ENCODE peak calls at places on chromosome 12, in nine cellular contexts. F, V, R, U, L, A, X, T and C are unnamed samples.
A peak's percentile ranks its signal among the peaks of the same experiment; 100 is the strongest.

GRCh38 chr12:108133482-108133881 is 4.4 kb downstream of the WSCD2 start:
- DNase-seq in F (no peak), V (no peak), R (no peak), U (no peak), L (no peak), A (no peak), X (peak; percentile 22), T (no peak), C (no peak)

GRCh38 chr12:96241484-96242256 is 47.5 kb downstream of the ELK3 start:
- DNase-seq in F (peak; percentile 62), V (no peak), R (no peak), U (no peak), L (no peak), A (peak; percentile 92), X (peak; percentile 65), T (no peak), C (no peak)

GRCh38 chr12:52204095-52204930 is 12.5 kb upstream of the KRT80 start:
- DNase-seq in F (no peak), V (no peak), R (no peak), U (peak; percentile 37), L (no peak), A (peak; percentile 49), X (no peak), T (no peak), C (no peak)

GRCh38 chr12:99390707-99391106 is 256.8 kb upstream of the GARIN6 start:
- DNase-seq in F (peak; percentile 1), V (peak; percentile 16), R (no peak), U (peak; percentile 38), L (no peak), A (peak; percentile 3), X (peak; percentile 17), T (peak; percentile 83), C (no peak)

GRCh38 chr12:127963926-127964325 is 303.0 kb upstream of the TMEM132C start:
- DNase-seq in F (no peak), V (no peak), R (no peak), U (no peak), L (no peak), A (no peak), X (no peak), T (no peak), C (no peak)

GRCh38 chr12:9221476-9221875 is 13.3 kb upstream of the PZP start:
- DNase-seq in F (no peak), V (no peak), R (no peak), U (no peak), L (no peak), A (no peak), X (no peak), T (no peak), C (no peak)

GRCh38 chr12:4052691-4053090 is 179.5 kb upstream of the PARP11 start:
- DNase-seq in F (no peak), V (no peak), R (no peak), U (no peak), L (no peak), A (no peak), X (no peak), T (no peak), C (no peak)

GRCh38 chr12:50353869-50354593 is 42.4 kb downstream of the FAM186A start:
- DNase-seq in F (peak; percentile 44), V (no peak), R (no peak), U (no peak), L (no peak), A (no peak), X (no peak), T (no peak), C (no peak)

GRCh38 chr12:91877461-91878230 is 268.0 kb downstream of the BTG1 start:
- DNase-seq in F (no peak), V (no peak), R (no peak), U (no peak), L (no peak), A (no peak), X (no peak), T (no peak), C (no peak)

GRCh38 chr12:52387859-52388258 is 2.4 kb upstream of the KRT84 start:
- DNase-seq in F (no peak), V (no peak), R (no peak), U (no peak), L (no peak), A (no peak), X (no peak), T (no peak), C (no peak)

GRCh38 chr12:111741235-111741812 is 25.4 kb upstream of the ALDH2 start:
- DNase-seq in F (peak; percentile 63), V (no peak), R (peak; percentile 43), U (no peak), L (no peak), A (peak; percentile 41), X (peak; percentile 26), T (no peak), C (no peak)

GRCh38 chr12:26434299-26434915 is 239.0 kb downstream of the SSPN start:
- DNase-seq in F (peak; percentile 72), V (peak; percentile 22), R (no peak), U (no peak), L (peak; percentile 70), A (peak; percentile 57), X (no peak), T (peak; percentile 60), C (no peak)

GRCh38 chr12:87845995-87846483 is 183.2 kb downstream of the C12orf50 start:
- DNase-seq in F (no peak), V (no peak), R (no peak), U (no peak), L (no peak), A (no peak), X (no peak), T (no peak), C (no peak)

GRCh38 chr12:18320036-18320617 is 58.8 kb downstream of the PIK3C2G start:
- DNase-seq in F (peak; percentile 86), V (peak; percentile 37), R (no peak), U (no peak), L (peak; percentile 24), A (peak; percentile 80), X (no peak), T (peak; percentile 58), C (no peak)

GRCh38 chr12:47079365-47079893 is at the start of gene PCED1B:
- DNase-seq in F (peak; percentile 86), V (no peak), R (peak; percentile 70), U (peak; percentile 93), L (peak; percentile 38), A (peak; percentile 67), X (peak; percentile 85), T (peak; percentile 74), C (peak; percentile 35)
- H3K27ac ChIP-seq in F (no peak within 1 kb of the TSS), V (no peak within 1 kb of the TSS), R (peak within 1 kb of the TSS; percentile 92), U (peak within 1 kb of the TSS; percentile 51), L (no peak within 1 kb of the TSS), A (peak within 1 kb of the TSS; percentile 88), X (peak within 1 kb of the TSS; percentile 61), T (no peak within 1 kb of the TSS), C (peak within 1 kb of the TSS; percentile 53)

DNA sequence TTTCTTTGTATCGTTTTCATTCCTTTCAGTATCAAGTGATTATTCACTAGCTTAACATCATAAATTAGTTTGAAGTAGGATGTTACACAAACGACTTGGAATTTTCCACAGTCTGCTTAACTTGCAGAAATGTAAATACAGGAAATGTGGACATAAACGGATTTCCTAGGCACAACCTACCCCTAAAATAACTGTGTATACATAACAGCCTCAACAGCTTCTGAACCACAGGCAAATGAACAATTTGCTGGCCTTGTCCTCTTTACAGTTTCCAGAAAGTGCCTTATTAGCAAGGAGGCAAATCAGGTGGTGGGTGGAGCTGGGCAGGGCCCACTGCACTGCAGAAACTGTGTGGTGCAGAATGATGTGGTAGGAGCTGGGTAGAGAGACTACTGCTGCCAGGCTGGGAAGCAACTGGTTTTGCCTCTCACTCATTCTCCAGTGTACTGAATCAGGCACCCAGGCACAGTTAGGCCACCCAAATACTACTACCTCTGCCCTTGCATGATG is 14.1 kb downstream of the DRAM1 start:
- DNase-seq in F (peak; percentile 61), V (no peak), R (peak; percentile 71), U (no peak), L (no peak), A (peak; percentile 22), X (no peak), T (no peak), C (no peak)
- H3K27ac ChIP-seq in F (no peak overlapping the region), V (no peak overlapping the region), R (peak overlapping the region; percentile 85), U (peak overlapping the region; percentile 1), L (no peak overlapping the region), A (peak overlapping the region; percentile 46), X (no peak overlapping the region), T (no peak overlapping the region), C (no peak overlapping the region)

DNA sequence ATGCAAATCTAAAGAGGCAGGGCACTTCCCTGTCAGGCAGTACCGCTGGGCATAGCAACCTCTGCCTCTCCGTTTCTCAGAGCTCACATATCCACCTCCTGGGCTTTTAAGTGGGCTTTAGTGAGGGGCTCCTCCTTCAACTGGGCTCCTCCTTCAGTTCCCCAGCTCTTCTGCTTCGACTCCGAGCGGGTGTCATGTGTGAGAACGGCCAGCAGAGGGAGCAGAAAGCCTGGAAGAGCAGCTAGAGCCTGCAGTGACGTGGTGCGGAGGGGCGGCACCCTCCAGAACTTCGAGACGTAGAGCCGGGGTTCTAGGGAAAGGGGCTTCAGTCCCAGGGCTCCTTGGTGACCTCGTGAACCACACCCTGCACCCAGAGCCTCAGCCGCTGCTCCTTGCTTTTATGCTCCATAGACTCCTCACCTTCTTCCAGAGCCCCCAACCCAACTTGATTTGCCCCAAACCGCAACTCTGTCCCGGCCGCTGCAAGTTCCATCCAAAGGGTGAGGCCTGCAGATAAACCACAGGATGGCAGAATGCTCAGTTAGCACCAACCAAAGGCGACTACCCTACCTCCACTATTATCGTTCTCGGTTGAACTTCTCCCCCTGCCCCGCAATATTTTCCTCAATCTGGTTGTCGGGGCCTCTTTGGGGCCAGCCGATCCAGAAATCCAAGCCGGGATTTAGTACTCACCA is 383 bp upstream of the GLI1 start:
- DNase-seq in F (peak; percentile 98), V (peak; percentile 99), R (peak; percentile 94), U (peak; percentile 95), L (peak; percentile 94), A (peak; percentile 91), X (peak; percentile 94), T (peak; percentile 99), C (peak; percentile 93)
- H3K27ac ChIP-seq in F (no peak overlapping the region), V (no peak overlapping the region), R (peak overlapping the region; percentile 79), U (no peak overlapping the region), L (peak overlapping the region; percentile 71), A (peak overlapping the region; percentile 2), X (peak overlapping the region; percentile 74), T (peak overlapping the region; percentile 59), C (peak overlapping the region; percentile 67)

GRCh38 chr12:106021516-106021915 is 117.2 kb downstream of the NUAK1 start:
- DNase-seq in F (peak; percentile 53), V (no peak), R (no peak), U (no peak), L (no peak), A (no peak), X (no peak), T (no peak), C (no peak)
- H3K27ac ChIP-seq in F (no peak overlapping the region), V (no peak overlapping the region), R (no peak overlapping the region), U (peak overlapping the region; percentile 16), L (no peak overlapping the region), A (no peak overlapping the region), X (peak overlapping the region; percentile 21), T (no peak overlapping the region), C (no peak overlapping the region)